ENCODE peak calls at places on chromosomes 3 and 15, in eight cellular contexts. T is GM23338, W is neural progenitor cell, I is PC-3, Y is MM.1S, C is HCT116, O is GM23248, F is hepatocyte. Q is an unnamed sample.

GRCh38 chr15:37002041-37002689 is 98.2 kb downstream of the MEIS2 start:
- DNase-seq in T (no peak), W (no peak), I (no peak), Y (no peak), C (no peak), O (no peak), F (no peak), Q (no peak)

GRCh38 chr15:67746022-67746421 is 79.3 kb upstream of the SKOR1 start:
- DNase-seq in T (no peak), W (no peak), I (no peak), Y (no peak), C (no peak), O (peak), F (no peak), Q (no peak)

GRCh38 chr15:65110676-65111292 is 4.2 kb downstream of the UBAP1L start:
- DNase-seq in T (no peak), W (peak), I (no peak), Y (no peak), C (no peak), O (peak), F (no peak), Q (no peak)

GRCh38 chr3:159902531-159903314 is 85.9 kb upstream of the IL12A start:
- DNase-seq in T (peak), W (no peak), I (no peak), Y (no peak), C (no peak), O (no peak), F (no peak), Q (no peak)

GRCh38 chr3:33885496-33885895 is 87.1 kb downstream of the PDCD6IP start:
- DNase-seq in T (no peak), W (no peak), I (no peak), Y (no peak), C (no peak), O (no peak), F (no peak), Q (no peak)

GRCh38 chr3:33438284-33438668 is 1.9 kb downstream of the UBP1 start:
- DNase-seq in T (no peak), W (peak), I (peak), Y (peak), C (no peak), O (peak), F (peak), Q (peak)

GRCh38 chr3:184563941-184564684 is 2.5 kb downstream of the EPHB3 start:
- DNase-seq in T (no peak), W (no peak), I (no peak), Y (no peak), C (no peak), O (no peak), F (no peak), Q (no peak)

GRCh38 chr3:40229963-40230362 is 79.5 kb upstream of the EIF1B start:
- DNase-seq in T (no peak), W (no peak), I (no peak), Y (no peak), C (no peak), O (no peak), F (no peak), Q (no peak)

GRCh38 chr3:134627831-134628230 is 23.0 kb downstream of the KY start:
- DNase-seq in T (no peak), W (no peak), I (peak), Y (no peak), C (no peak), O (peak), F (no peak), Q (no peak)

GRCh38 chr3:172908871-172909270 is 158.3 kb downstream of the ECT2 start:
- DNase-seq in T (no peak), W (no peak), I (no peak), Y (no peak), C (no peak), O (no peak), F (no peak), Q (no peak)

GRCh38 chr3:188151438-188151837 is 2.5 kb upstream of the LPP start:
- DNase-seq in T (no peak), W (no peak), I (no peak), Y (no peak), C (no peak), O (no peak), F (no peak), Q (no peak)

GRCh38 chr15:35925634-35926380 is 379.8 kb upstream of the DPH6 start:
- DNase-seq in T (no peak), W (no peak), I (peak), Y (no peak), C (peak), O (peak), F (peak), Q (no peak)

GRCh38 chr3:133935843-133936825 is 40.5 kb upstream of the RAB6B start:
- DNase-seq in T (no peak), W (no peak), I (no peak), Y (no peak), C (no peak), O (no peak), F (no peak), Q (no peak)

GRCh38 chr15:47587938-47588817 is 129.1 kb upstream of the SEMA6D start:
- DNase-seq in T (no peak), W (peak), I (no peak), Y (no peak), C (no peak), O (peak), F (peak), Q (no peak)

GRCh38 chr3:119913021-119913420 is 131.1 kb downstream of the NR1I2 start:
- DNase-seq in T (peak), W (no peak), I (peak), Y (no peak), C (no peak), O (peak), F (no peak), Q (no peak)

GRCh38 chr3:140597364-140597763 is 80.5 kb upstream of the TRIM42 start:
- DNase-seq in T (no peak), W (no peak), I (no peak), Y (no peak), C (no peak), O (no peak), F (no peak), Q (no peak)

GRCh38 chr3:104359546-104359945 is 1007.2 kb upstream of the ALCAM start:
- DNase-seq in T (peak), W (no peak), I (peak), Y (no peak), C (no peak), O (peak), F (peak), Q (no peak)

GRCh38 chr3:58581328-58582091 is 4.3 kb upstream of the FAM107A start:
- DNase-seq in T (peak), W (peak), I (no peak), Y (no peak), C (no peak), O (no peak), F (peak), Q (no peak)

GRCh38 chr3:40073310-40074007 is 236.0 kb upstream of the EIF1B start:
- DNase-seq in T (peak), W (no peak), I (peak), Y (no peak), C (peak), O (no peak), F (peak), Q (no peak)

GRCh38 chr3:38117748-38118420 is 19.0 kb downstream of the ACAA1 start:
- DNase-seq in T (peak), W (peak), I (peak), Y (peak), C (peak), O (peak), F (peak), Q (peak)

GRCh38 chr15:33044598-33044997 is 149.9 kb downstream of the FMN1 start:
- DNase-seq in T (no peak), W (no peak), I (no peak), Y (no peak), C (no peak), O (no peak), F (no peak), Q (no peak)

GRCh38 chr15:43883571-43883970 is 56.8 kb downstream of the WDR76 start:
- DNase-seq in T (no peak), W (no peak), I (no peak), Y (no peak), C (no peak), O (no peak), F (no peak), Q (no peak)

GRCh38 chr3:25035511-25035910 is 392.6 kb upstream of the RARB start:
- DNase-seq in T (no peak), W (no peak), I (no peak), Y (no peak), C (no peak), O (no peak), F (no peak), Q (no peak)

GRCh38 chr3:73212683-73213082 is 151.2 kb downstream of the EBLN2 start:
- DNase-seq in T (no peak), W (no peak), I (no peak), Y (no peak), C (no peak), O (no peak), F (no peak), Q (no peak)

GRCh38 chr3:16335364-16335763 is 70.4 kb downstream of the OXNAD1 start:
- DNase-seq in T (no peak), W (no peak), I (no peak), Y (no peak), C (no peak), O (no peak), F (no peak), Q (no peak)

GRCh38 chr3:64489361-64490044 is 198.3 kb downstream of the ADAMTS9 start:
- DNase-seq in T (peak), W (peak), I (no peak), Y (no peak), C (no peak), O (no peak), F (peak), Q (no peak)

GRCh38 chr15:101621961-101622360 is 30.2 kb downstream of the TM2D3 start:
- DNase-seq in T (no peak), W (no peak), I (no peak), Y (no peak), C (no peak), O (no peak), F (no peak), Q (no peak)

GRCh38 chr3:157081681-157082210 is 78.2 kb downstream of the CCNL1 start:
- DNase-seq in T (peak), W (peak), I (peak), Y (peak), C (peak), O (peak), F (peak), Q (peak)

GRCh38 chr15:27834684-27835083 is 264.4 kb downstream of the OCA2 start:
- DNase-seq in T (no peak), W (no peak), I (no peak), Y (no peak), C (no peak), O (no peak), F (no peak), Q (no peak)

GRCh38 chr3:14473411-14473891 is 66.7 kb downstream of the GRIP2 start:
- DNase-seq in T (no peak), W (no peak), I (no peak), Y (no peak), C (no peak), O (no peak), F (no peak), Q (no peak)
- TF ChIP-seq EZH2phosphoT487 in T (no peak), W (no peak), I (no peak), Y (no peak), C (no peak), O (no peak), F (no peak), Q (no peak)

GRCh38 chr3:106820726-106821362 is 556.4 kb upstream of the CCDC54 start:
- DNase-seq in T (no peak), W (no peak), I (no peak), Y (no peak), C (no peak), O (no peak), F (no peak), Q (no peak)
- TF ChIP-seq EZH2phosphoT487 in T (no peak), W (no peak), I (no peak), Y (no peak), C (no peak), O (no peak), F (no peak), Q (no peak)

GRCh38 chr3:45506751-45507391 is 87.7 kb upstream of the LIMD1 start:
- DNase-seq in T (no peak), W (no peak), I (no peak), Y (no peak), C (no peak), O (no peak), F (no peak), Q (no peak)

GRCh38 chr3:45508659-45509037 is 85.9 kb upstream of the LIMD1 start:
- DNase-seq in T (no peak), W (no peak), I (no peak), Y (no peak), C (no peak), O (no peak), F (no peak), Q (no peak)

GRCh38 chr3:45509038-45509767 is 85.3 kb upstream of the LIMD1 start:
- DNase-seq in T (peak), W (no peak), I (peak), Y (no peak), C (peak), O (peak), F (peak), Q (no peak)

GRCh38 chr3:45506084-45506483 is 88.5 kb upstream of the LIMD1 start:
- DNase-seq in T (no peak), W (no peak), I (no peak), Y (no peak), C (no peak), O (no peak), F (no peak), Q (no peak)

GRCh38 chr3:45507820-45508317 is 86.7 kb upstream of the LIMD1 start:
- DNase-seq in T (peak), W (peak), I (no peak), Y (no peak), C (no peak), O (no peak), F (peak), Q (no peak)
- TF ChIP-seq EZH2phosphoT487 in T (no peak), W (no peak), I (no peak), Y (no peak), C (no peak), O (no peak), F (no peak), Q (no peak)

GRCh38 chr15:31299588-31300207 is 26.9 kb upstream of the KLF13 start:
- DNase-seq in T (no peak), W (no peak), I (no peak), Y (no peak), C (no peak), O (no peak), F (no peak), Q (no peak)
- TF ChIP-seq EZH2phosphoT487 in T (no peak), W (no peak), I (no peak), Y (no peak), C (no peak), O (no peak), F (no peak), Q (no peak)

GRCh38 chr3:114528517-114528916 is 234.7 kb downstream of the TIGIT start:
- DNase-seq in T (no peak), W (no peak), I (no peak), Y (no peak), C (no peak), O (no peak), F (no peak), Q (no peak)

GRCh38 chr3:114525278-114525677 is 231.4 kb downstream of the TIGIT start:
- DNase-seq in T (no peak), W (no peak), I (no peak), Y (no peak), C (no peak), O (peak), F (no peak), Q (no peak)

GRCh38 chr3:114527036-114527644 is 233.3 kb downstream of the TIGIT start:
- DNase-seq in T (peak), W (peak), I (peak), Y (no peak), C (no peak), O (peak), F (no peak), Q (peak)
- TF ChIP-seq EZH2phosphoT487 in T (no peak), W (no peak), I (no peak), Y (no peak), C (no peak), O (no peak), F (no peak), Q (no peak)

GRCh38 chr3:81214626-81215025 is 546.8 kb downstream of the GBE1 start:
- DNase-seq in T (no peak), W (no peak), I (peak), Y (no peak), C (no peak), O (peak), F (no peak), Q (no peak)

GRCh38 chr3:81218023-81218422 is 543.4 kb downstream of the GBE1 start:
- DNase-seq in T (peak), W (peak), I (peak), Y (no peak), C (no peak), O (peak), F (peak), Q (no peak)

GRCh38 chr3:81216192-81216591 is 545.3 kb downstream of the GBE1 start:
- DNase-seq in T (no peak), W (no peak), I (peak), Y (no peak), C (no peak), O (peak), F (no peak), Q (no peak)
- TF ChIP-seq EZH2phosphoT487 in T (no peak), W (no peak), I (no peak), Y (no peak), C (no peak), O (no peak), F (no peak), Q (no peak)

DNA sequence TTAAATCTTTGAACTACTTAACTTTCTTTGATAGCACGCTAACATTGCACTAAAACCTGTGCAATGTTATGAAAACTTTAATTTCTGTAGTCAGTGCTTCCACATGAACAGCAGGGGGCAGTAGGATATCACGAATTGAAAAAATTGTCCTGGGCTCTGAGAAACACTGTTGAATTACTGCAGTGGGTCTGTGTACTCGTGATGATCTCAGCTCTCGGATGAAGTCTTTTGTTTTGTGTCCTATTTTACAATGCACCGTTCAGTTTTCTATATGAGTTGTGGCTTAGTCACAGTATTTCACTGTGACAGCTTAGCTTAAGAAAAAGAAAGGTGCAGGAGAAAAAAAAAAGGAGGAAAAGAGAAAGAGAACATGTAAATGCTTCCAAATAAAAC is 141.3 kb upstream of the CCDC54 start:
- DNase-seq in T (peak), W (peak), I (peak), Y (peak), C (peak), O (peak), F (peak), Q (peak)
- TF ChIP-seq EZH2phosphoT487 in T (no peak), W (no peak), I (no peak), Y (no peak), C (no peak), O (no peak), F (no peak), Q (no peak)

GRCh38 chr15:48996276-48996675 is 32.6 kb upstream of the SHC4 start:
- DNase-seq in T (no peak), W (no peak), I (no peak), Y (no peak), C (no peak), O (peak), F (no peak), Q (no peak)
- TF ChIP-seq EZH2phosphoT487 in T (no peak), W (no peak), I (no peak), Y (no peak), C (no peak), O (no peak), F (no peak), Q (no peak)

GRCh38 chr15:88814393-88814792 is 11.2 kb downstream of the ACAN start:
- DNase-seq in T (no peak), W (no peak), I (no peak), Y (no peak), C (no peak), O (no peak), F (no peak), Q (no peak)

GRCh38 chr15:88813960-88814359 is 10.7 kb downstream of the ACAN start:
- DNase-seq in T (no peak), W (no peak), I (no peak), Y (no peak), C (no peak), O (no peak), F (no peak), Q (no peak)

GRCh38 chr15:88810449-88810848 is 7.2 kb downstream of the ACAN start:
- DNase-seq in T (no peak), W (no peak), I (peak), Y (no peak), C (no peak), O (peak), F (peak), Q (no peak)

GRCh38 chr15:88812137-88812536 is 8.9 kb downstream of the ACAN start:
- DNase-seq in T (no peak), W (no peak), I (no peak), Y (no peak), C (no peak), O (no peak), F (no peak), Q (no peak)
- TF ChIP-seq EZH2phosphoT487 in T (no peak), W (no peak), I (no peak), Y (no peak), C (no peak), O (no peak), F (no peak), Q (no peak)